ENCODE peak calls at places on chromosomes 2 and 18, in four cellular contexts. A is EH, F is adipocyte, R is astrocyte. U is an unnamed sample.

GRCh38 chr2:71505086-71505769 is 51.9 kb downstream of the DYSF start:
- DNase-seq in A (peak), F (no peak), R (no peak), U (no peak)

GRCh38 chr2:112157472-112157871 is 19.3 kb downstream of the FBLN7 start:
- DNase-seq in A (no peak), F (no peak), R (no peak), U (no peak)

GRCh38 chr2:14148186-14148585 is 484.3 kb upstream of the LRATD1 start:
- DNase-seq in A (no peak), F (peak), R (no peak), U (no peak)

GRCh38 chr18:53677480-53677879 is 547.0 kb downstream of the MBD2 start:
- DNase-seq in A (no peak), F (no peak), R (no peak), U (no peak)

GRCh38 chr2:72570401-72570800 is 255.4 kb downstream of the EXOC6B start:
- DNase-seq in A (peak), F (no peak), R (peak), U (no peak)

GRCh38 chr2:139529045-139529444 is 748.9 kb upstream of the NXPH2 start:
- DNase-seq in A (no peak), F (no peak), R (peak), U (no peak)

GRCh38 chr2:13607139-13607538 is 890.4 kb downstream of the TRIB2 start:
- DNase-seq in A (no peak), F (no peak), R (no peak), U (no peak)

GRCh38 chr18:70377317-70377799 is 88.5 kb downstream of the SOCS6 start:
- DNase-seq in A (peak), F (no peak), R (no peak), U (no peak)

GRCh38 chr2:166135849-166136258 is 8.0 kb upstream of the SCN1A start:
- DNase-seq in A (no peak), F (no peak), R (no peak), U (no peak)

GRCh38 chr2:223654384-223654915 is 52.3 kb upstream of the SCG2 start:
- DNase-seq in A (peak), F (no peak), R (peak), U (no peak)

GRCh38 chr2:127072970-127073369 is 34.0 kb downstream of the BIN1 start:
- DNase-seq in A (no peak), F (no peak), R (no peak), U (no peak)

GRCh38 chr2:206086683-206087350 is 843 bp upstream of the INO80D start:
- DNase-seq in A (peak), F (peak), R (no peak), U (no peak)

GRCh38 chr2:207163053-207163814 is 2.5 kb downstream of the KLF7 start:
- DNase-seq in A (peak), F (peak), R (peak), U (no peak)

GRCh38 chr2:102615620-102616436 is 3.5 kb upstream of the SLC9A2 start:
- DNase-seq in A (peak), F (peak), R (peak), U (peak)

GRCh38 chr2:172434821-172435607 is 7.6 kb downstream of the ITGA6 start:
- DNase-seq in A (no peak), F (no peak), R (no peak), U (no peak)

GRCh38 chr2:191901031-191901430 is 54.1 kb upstream of the CAVIN2 start:
- DNase-seq in A (no peak), F (no peak), R (no peak), U (peak)

GRCh38 chr2:23486676-23487075 is 101.7 kb downstream of the KLHL29 start:
- DNase-seq in A (peak), F (peak), R (no peak), U (no peak)

GRCh38 chr2:134657650-134658250 is 61.0 kb downstream of the TMEM163 start:
- DNase-seq in A (no peak), F (peak), R (no peak), U (peak)

GRCh38 chr18:24766376-24766775 is 305.9 kb downstream of the HRH4 start:
- DNase-seq in A (peak), F (no peak), R (no peak), U (no peak)

GRCh38 chr2:156562136-156562535 is 126.0 kb downstream of the GPD2 start:
- DNase-seq in A (no peak), F (no peak), R (no peak), U (no peak)

GRCh38 chr2:46449712-46450111 is 29.7 kb upstream of the TMEM247 start:
- DNase-seq in A (no peak), F (peak), R (no peak), U (no peak)